ENCODE peak calls at places on chromosomes 13 and 19, in nine cellular contexts. I is fibroblast of lung, S is ovary, T is SJSA1, P is PC-3, C is neural progenitor cell, F is aorta, Y is fibroblast of the aortic adventitia, M is left ventricle myocardium inferior. R is an unnamed sample.

GRCh38 chr19:47228168-47228936 is 2.6 kb downstream of the BBC3 start:
- DNase-seq in Y (peak), T (peak), F (peak), C (peak), I (no peak), M (peak), S (peak), P (no peak), R (peak)

GRCh38 chr19:44131955-44132354 is 9.4 kb upstream of the ZNF234 start:
- DNase-seq in S (no peak), P (no peak), I (no peak), M (no peak), Y (no peak), C (no peak), T (no peak), F (no peak), R (no peak)

GRCh38 chr13:89380101-89380500 is 1708.9 kb downstream of the SLITRK5 start:
- DNase-seq in I (no peak), M (no peak), C (no peak), P (peak), F (no peak), Y (no peak), T (no peak), S (no peak), R (no peak)

GRCh38 chr19:45640849-45641273 is 1.7 kb upstream of the EML2 start:
- DNase-seq in I (no peak), S (no peak), M (no peak), T (no peak), F (no peak), C (peak), Y (no peak), P (peak), R (no peak)

GRCh38 chr13:45658586-45659235 is 43.2 kb upstream of the ERICH6B start:
- DNase-seq in S (no peak), I (peak), Y (peak), T (no peak), M (no peak), C (no peak), F (no peak), P (peak), R (no peak)

GRCh38 chr13:27379694-27380596 is 44.5 kb upstream of the GTF3A start:
- DNase-seq in P (peak), Y (peak), F (peak), S (peak), T (peak), C (peak), M (peak), I (peak), R (no peak)

GRCh38 chr13:72004236-72004635 is 137.2 kb upstream of the DACH1 start:
- DNase-seq in P (no peak), F (no peak), Y (no peak), M (no peak), T (no peak), I (peak), C (no peak), S (no peak), R (no peak)

GRCh38 chr13:36872621-36873020 is 47.4 kb downstream of the SMAD9 start:
- DNase-seq in S (no peak), T (no peak), I (no peak), M (no peak), P (no peak), Y (no peak), F (no peak), C (peak), R (no peak)

GRCh38 chr19:1214299-1214861 is 8.8 kb downstream of the STK11 start:
- DNase-seq in Y (no peak), C (no peak), S (no peak), T (no peak), F (no peak), I (no peak), P (no peak), M (no peak), R (no peak)

GRCh38 chr19:31491246-31491645 is 142.0 kb upstream of the TSHZ3 start:
- DNase-seq in Y (no peak), S (no peak), P (no peak), F (no peak), T (no peak), M (no peak), C (no peak), I (peak), R (no peak)

GRCh38 chr13:20702530-20702929 is 969 bp upstream of the IL17D start:
- DNase-seq in P (no peak), Y (peak), M (no peak), T (no peak), C (no peak), F (no peak), S (no peak), I (no peak), R (no peak)

GRCh38 chr13:101996906-101997408 is 404.9 kb downstream of the FGF14 start:
- DNase-seq in S (no peak), I (no peak), C (no peak), F (no peak), M (no peak), Y (no peak), T (no peak), P (no peak), R (no peak)

GRCh38 chr13:77386880-77387606 is 60.1 kb upstream of the MYCBP2 start:
- DNase-seq in F (peak), S (no peak), P (peak), I (peak), C (no peak), T (peak), M (no peak), Y (peak), R (no peak)

GRCh38 chr19:33396701-33397535 is 23.4 kb downstream of the CEBPG start:
- DNase-seq in I (no peak), P (no peak), Y (no peak), M (peak), F (peak), C (peak), S (no peak), T (peak), R (peak)

GRCh38 chr13:27403252-27403678 is 21.2 kb upstream of the GTF3A start:
- DNase-seq in T (peak), P (peak), F (no peak), I (peak), Y (peak), M (no peak), S (no peak), C (peak), R (no peak)

GRCh38 chr13:76892488-76892887 is 6.3 kb upstream of the KCTD12 start:
- DNase-seq in T (no peak), I (no peak), S (no peak), F (no peak), P (no peak), Y (no peak), C (no peak), M (no peak), R (no peak)

GRCh38 chr19:19602713-19603320 is 15.7 kb downstream of the PBX4 start:
- DNase-seq in Y (no peak), M (no peak), P (no peak), S (no peak), C (no peak), F (no peak), T (no peak), I (no peak), R (no peak)

GRCh38 chr19:5023128-5023571 is 54.2 kb downstream of the KDM4B start:
- DNase-seq in M (peak), Y (peak), S (no peak), T (no peak), I (no peak), F (no peak), C (no peak), P (no peak), R (peak)

GRCh38 chr19:33679696-33680095 is 57.9 kb downstream of the CHST8 start:
- DNase-seq in I (no peak), C (no peak), S (no peak), M (no peak), T (no peak), F (no peak), Y (no peak), P (no peak), R (peak)

GRCh38 chr19:13920940-13921744 is 15.1 kb downstream of the CC2D1A start:
- DNase-seq in I (peak), P (peak), Y (peak), S (no peak), T (peak), C (peak), F (no peak), M (no peak), R (no peak)

GRCh38 chr13:99265823-99266426 is 7.7 kb upstream of the GPR18 start:
- DNase-seq in I (peak), S (no peak), C (peak), T (peak), Y (peak), M (no peak), F (no peak), P (peak), R (no peak)

GRCh38 chr13:43057653-43058317 is 34.4 kb downstream of the DNAJC15 start:
- DNase-seq in F (no peak), I (peak), S (no peak), T (peak), P (no peak), Y (no peak), C (peak), M (no peak), R (no peak)

GRCh38 chr19:48724796-48725753 is 5.5 kb upstream of the MAMSTR start:
- DNase-seq in I (peak), T (peak), S (peak), P (peak), M (peak), Y (peak), C (peak), F (peak), R (peak)

GRCh38 chr13:100349594-100349993 is 239.0 kb downstream of the GGACT start:
- DNase-seq in P (no peak), Y (no peak), M (no peak), F (no peak), T (no peak), I (no peak), S (no peak), C (no peak), R (no peak)

GRCh38 chr13:62033932-62034331 is 618.3 kb upstream of the PCDH20 start:
- DNase-seq in F (no peak), C (peak), P (no peak), I (no peak), T (no peak), S (no peak), Y (no peak), M (no peak), R (no peak)

GRCh38 chr13:77859450-77859849 is 59.2 kb downstream of the EDNRB start:
- DNase-seq in S (no peak), Y (peak), F (no peak), P (no peak), I (peak), T (no peak), M (peak), C (no peak), R (peak)

GRCh38 chr13:21050288-21051197 is 10.8 kb downstream of the LATS2 start:
- DNase-seq in S (no peak), M (no peak), C (no peak), P (no peak), Y (no peak), T (no peak), F (no peak), I (peak), R (no peak)

GRCh38 chr13:97256343-97256783 is 34.2 kb downstream of the MBNL2 start:
- DNase-seq in M (no peak), I (peak), T (peak), P (peak), F (no peak), C (no peak), S (no peak), Y (peak), R (no peak)

DNA sequence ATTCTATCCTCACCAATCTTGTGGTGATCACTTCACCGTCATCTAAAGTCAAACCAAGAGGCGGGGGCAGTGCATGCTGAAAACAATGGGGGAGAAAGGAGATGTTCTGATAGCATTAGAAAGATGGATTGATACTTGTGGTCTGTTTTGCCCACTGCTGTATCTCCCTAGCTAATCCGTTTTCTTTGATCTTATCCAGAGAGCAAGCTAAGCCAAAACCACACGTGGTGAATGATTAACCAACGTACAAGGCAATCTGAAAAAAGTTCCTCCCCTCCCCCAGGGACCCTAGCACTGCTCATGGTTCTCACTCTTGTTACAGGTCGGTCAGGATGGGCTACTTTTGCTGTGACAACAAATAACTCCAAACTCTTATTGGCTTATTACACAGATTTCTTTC is 11.8 kb upstream of the C13orf42 start:
- DNase-seq in M (no peak), S (no peak), I (peak), C (no peak), F (no peak), T (no peak), Y (no peak), P (no peak), R (no peak)
- H3K4me3 ChIP-seq in M (no peak), S (no peak), I (no peak), C (no peak), F (no peak), T (no peak), Y (no peak), P (no peak), R (no peak)

GRCh38 chr13:37905736-37906135 is 36.2 kb upstream of the TRPC4 start:
- DNase-seq in I (peak), C (no peak), S (no peak), T (no peak), P (no peak), Y (no peak), M (no peak), F (no peak), R (no peak)

GRCh38 chr13:37906880-37907279 is 37.3 kb upstream of the TRPC4 start:
- DNase-seq in M (no peak), S (no peak), F (no peak), Y (no peak), C (no peak), P (no peak), T (no peak), I (no peak), R (no peak)

GRCh38 chr13:37914781-37915391 is 45.3 kb upstream of the TRPC4 start:
- DNase-seq in S (no peak), P (no peak), I (peak), T (no peak), C (peak), F (no peak), Y (peak), M (no peak), R (no peak)

DNA sequence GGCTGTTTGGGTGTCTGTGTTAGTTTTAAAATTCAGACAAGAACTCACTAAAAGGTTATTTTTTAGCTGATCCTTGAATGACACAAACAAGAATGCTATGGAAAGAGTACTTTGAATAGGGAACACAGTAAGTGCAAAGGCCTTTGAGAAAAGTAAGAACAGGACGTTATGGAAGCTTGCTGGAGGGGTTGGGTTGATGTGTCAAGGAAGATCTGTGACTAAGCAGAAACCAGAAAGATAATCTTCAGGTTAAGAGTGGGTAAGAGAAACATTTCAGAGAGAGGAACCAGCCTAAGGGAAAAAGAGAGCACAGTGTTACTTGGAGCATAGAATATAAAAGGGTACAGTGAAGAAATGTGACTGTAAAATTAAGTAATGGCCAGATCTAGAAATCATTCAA is 41.2 kb upstream of the TRPC4 start:
- DNase-seq in M (no peak), Y (no peak), C (no peak), I (no peak), P (no peak), F (no peak), T (no peak), S (no peak), R (no peak)
- H3K4me3 ChIP-seq in M (no peak), Y (no peak), C (no peak), I (no peak), P (no peak), F (no peak), T (no peak), S (no peak), R (no peak)

GRCh38 chr13:103006706-103007426 is 59.4 kb downstream of the SLC10A2 start:
- DNase-seq in C (no peak), P (no peak), M (no peak), T (no peak), S (no peak), F (no peak), Y (no peak), I (no peak), R (no peak)
- H3K4me3 ChIP-seq in C (no peak), P (no peak), M (no peak), T (no peak), S (no peak), F (no peak), Y (no peak), I (no peak), R (no peak)

GRCh38 chr19:3478409-3479176 is 1.7 kb downstream of the SMIM24 start:
- DNase-seq in S (no peak), M (no peak), I (no peak), P (no peak), C (no peak), F (no peak), Y (no peak), T (no peak), R (no peak)
- H3K4me3 ChIP-seq in S (no peak), M (no peak), I (no peak), P (no peak), C (no peak), F (no peak), Y (no peak), T (no peak), R (no peak)

DNA sequence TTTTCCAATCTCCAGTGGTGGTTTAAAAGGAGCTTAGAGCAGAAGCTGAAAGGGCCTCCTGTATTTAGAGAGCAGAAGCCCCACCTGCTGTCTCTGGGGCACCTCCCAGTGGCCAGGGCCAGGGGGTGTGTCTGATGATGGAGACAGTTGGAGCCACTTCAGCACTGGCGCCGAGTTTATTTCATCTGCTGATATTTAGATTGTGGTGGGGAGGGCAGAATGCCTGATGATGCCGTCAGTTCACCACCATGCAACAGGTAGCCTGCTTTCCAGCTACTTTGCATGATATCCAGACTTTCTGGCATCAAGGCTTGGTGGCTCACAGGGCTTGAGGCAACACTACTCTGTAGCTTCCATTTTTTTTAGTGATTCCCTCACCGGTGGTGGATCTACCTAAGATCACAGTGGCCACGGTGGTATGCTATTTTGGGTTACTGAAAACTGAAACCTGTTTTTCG is 371.9 kb downstream of the KCNRG start:
- DNase-seq in I (peak), T (no peak), F (no peak), M (peak), P (peak), C (peak), Y (peak), S (peak), R (no peak)
- H3K4me3 ChIP-seq in I (no peak), T (no peak), F (peak), M (peak), P (no peak), C (peak), Y (no peak), S (no peak), R (no peak)

GRCh38 chr19:17089238-17089637 is 13.7 kb downstream of the MYO9B start:
- DNase-seq in T (peak), M (no peak), S (no peak), C (no peak), P (no peak), Y (peak), F (peak), I (peak), R (no peak)
- H3K4me3 ChIP-seq in T (no peak), M (no peak), S (no peak), C (no peak), P (no peak), Y (no peak), F (no peak), I (no peak), R (peak)

R was measured in sigmoid colon.